ENCODE peak calls at places on chromosome 12, in five cellular contexts. R is right lobe of liver, Q is endothelial cell of umbilical vein, A is esophagus muscularis mucosa, H is body of pancreas. U is an unnamed sample.

GRCh38 chr12:111656016-111656415 is 29.7 kb downstream of the BRAP start:
- DNase-seq in H (no peak), R (no peak), A (no peak), Q (no peak), U (no peak)

GRCh38 chr12:47730341-47730744 is 5.1 kb upstream of the ENDOU start:
- DNase-seq in R (no peak), Q (no peak), A (no peak), H (peak), U (no peak)

GRCh38 chr12:121949643-121950397 is 31.4 kb downstream of the CFAP251 start:
- DNase-seq in R (no peak), Q (no peak), H (no peak), A (no peak), U (no peak)

GRCh38 chr12:32159925-32160324 is 53.3 kb downstream of the BICD1 start:
- DNase-seq in A (no peak), R (no peak), Q (no peak), H (no peak), U (no peak)

GRCh38 chr12:119075918-119076317 is 94.6 kb downstream of the SRRM4 start:
- DNase-seq in A (no peak), Q (no peak), H (no peak), R (no peak), U (no peak)

GRCh38 chr12:111297703-111298426 is 71.0 kb downstream of the PHETA1 start:
- DNase-seq in H (no peak), Q (no peak), A (no peak), R (no peak), U (no peak)

GRCh38 chr12:98741615-98742265 is 96.7 kb downstream of the APAF1 start:
- DNase-seq in Q (no peak), A (peak), R (no peak), H (no peak), U (no peak)

GRCh38 chr12:113722747-113723146 is 243.4 kb downstream of the RBM19 start:
- DNase-seq in Q (no peak), H (no peak), R (no peak), A (no peak), U (no peak)

GRCh38 chr12:42568952-42569916 is 20.3 kb downstream of the PRICKLE1 start:
- DNase-seq in H (no peak), A (no peak), Q (peak), R (no peak), U (no peak)

GRCh38 chr12:103138538-103138937 is 181.1 kb downstream of the ASCL1 start:
- DNase-seq in A (no peak), R (no peak), Q (no peak), H (no peak), U (no peak)

GRCh38 chr12:132471011-132471857 is 18.7 kb upstream of the FBRSL1 start:
- DNase-seq in Q (no peak), A (no peak), R (no peak), H (peak), U (no peak)

GRCh38 chr12:109393437-109394345 is 46.0 kb downstream of the MYO1H start:
- DNase-seq in R (no peak), H (peak), Q (peak), A (no peak), U (no peak)

GRCh38 chr12:41998451-41998850 is 146.2 kb downstream of the GXYLT1 start:
- DNase-seq in R (no peak), Q (no peak), A (no peak), H (no peak), U (no peak)

GRCh38 chr12:31217356-31218130 is 108.4 kb downstream of the SINHCAF start:
- DNase-seq in Q (no peak), R (no peak), A (peak), H (no peak), U (no peak)

GRCh38 chr12:6722863-6723262 is 983 bp upstream of the COPS7A start:
- DNase-seq in H (no peak), R (no peak), A (no peak), Q (no peak), U (no peak)

GRCh38 chr12:6715130-6715529 is 8.7 kb upstream of the COPS7A start:
- DNase-seq in H (no peak), R (no peak), A (no peak), Q (no peak), U (no peak)

GRCh38 chr12:6716874-6717437 is 6.9 kb upstream of the COPS7A start:
- DNase-seq in A (no peak), Q (no peak), H (no peak), R (no peak), U (no peak)
- TF ChIP-seq POLR2A in A (no peak), Q (no peak), H (no peak), R (no peak), U (no peak)

DNA sequence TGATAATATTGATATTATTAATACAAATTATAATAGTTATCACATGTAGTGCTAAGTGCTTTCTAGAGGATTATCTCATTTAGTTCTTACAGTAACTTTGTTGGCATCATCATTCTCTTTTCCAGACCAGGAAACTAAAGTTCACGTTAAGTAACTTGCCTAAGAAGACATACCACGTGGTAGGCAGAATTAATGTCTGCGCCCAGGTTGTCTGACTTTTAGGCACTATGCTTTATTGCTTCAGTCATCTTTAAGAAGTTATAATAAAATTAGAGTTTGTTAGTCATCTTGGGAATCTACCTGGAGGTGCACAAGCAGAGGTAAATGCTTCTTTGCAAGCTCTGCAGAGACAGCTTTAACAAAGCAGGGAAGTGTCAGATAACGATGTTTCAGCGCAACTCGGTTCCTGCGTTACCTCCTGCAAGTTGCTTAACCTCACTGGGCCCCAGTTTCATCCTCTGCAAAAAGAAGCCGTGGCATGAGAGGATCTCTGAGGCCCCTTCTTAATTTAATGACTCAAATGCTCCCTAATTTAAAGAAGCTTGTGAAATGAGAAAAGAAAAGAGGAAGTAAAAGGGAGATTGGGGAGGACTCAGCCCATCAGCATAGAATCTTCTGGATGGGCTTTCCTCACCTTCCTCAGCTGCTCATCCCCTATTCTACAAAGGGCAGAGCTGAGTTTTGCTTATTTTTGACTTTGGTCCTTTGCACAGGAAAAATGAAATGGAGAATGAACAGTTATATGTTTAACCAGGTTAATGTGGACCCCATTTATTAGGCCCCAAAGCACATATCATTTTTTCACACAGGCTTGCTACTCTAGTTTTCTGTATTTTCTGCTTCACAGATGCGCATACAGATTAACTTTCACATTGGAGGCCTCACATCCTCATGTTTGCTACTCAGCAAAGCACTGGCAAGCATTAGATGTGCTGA is 5.3 kb downstream of the ARHGDIB start:
- DNase-seq in R (no peak), Q (no peak), A (no peak), H (no peak), U (no peak)
- H3K4me3 ChIP-seq in R (no peak), Q (no peak), A (no peak), H (no peak), U (no peak)

GRCh38 chr12:50283230-50283923 is at the start of gene LIMA1:
- DNase-seq in Q (peak), H (peak), R (peak), A (peak), U (no peak)
- TF ChIP-seq POLR2A in Q (peak), H (peak), R (peak), A (peak), U (no peak)

DNA sequence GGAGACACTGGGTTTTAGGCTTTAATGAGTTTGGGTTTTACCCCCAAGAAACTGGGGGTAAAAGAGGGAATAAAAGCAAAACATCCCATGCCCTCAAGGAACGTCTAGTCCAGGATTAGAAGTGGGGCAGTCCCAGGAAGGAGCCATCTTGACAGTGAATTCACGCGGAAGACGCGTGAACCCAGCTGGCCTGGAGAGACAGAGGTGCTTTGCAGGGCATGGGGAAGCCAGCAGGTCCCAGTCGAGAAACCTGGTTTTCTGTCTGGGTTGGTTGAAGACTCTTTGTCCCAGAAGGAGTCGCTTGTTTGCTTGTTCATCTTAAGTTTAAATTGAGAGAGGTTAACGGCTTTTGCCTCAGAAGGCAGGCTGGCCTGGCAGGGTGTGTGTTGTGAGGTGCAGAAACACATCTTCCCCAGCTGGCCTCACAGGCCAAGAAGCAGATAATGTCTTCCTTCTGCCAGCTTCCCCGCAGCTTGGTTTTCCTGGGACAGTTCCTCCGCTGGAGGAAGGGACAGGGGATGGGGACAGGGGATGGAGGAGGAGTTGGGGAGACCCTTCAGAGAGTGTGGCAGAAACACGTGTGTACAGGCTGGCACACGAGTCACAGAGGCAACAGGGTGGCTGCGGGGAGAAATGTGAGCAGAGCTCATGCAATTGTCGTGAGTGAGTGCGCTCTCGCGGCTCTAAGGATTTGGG is 18.5 kb upstream of the CD9 start:
- DNase-seq in Q (no peak), A (no peak), R (no peak), H (no peak), U (no peak)
- H3K4me3 ChIP-seq in Q (no peak), A (no peak), R (no peak), H (no peak), U (no peak)

GRCh38 chr12:100579844-100580243 is 6.4 kb downstream of the GAS2L3 start:
- DNase-seq in H (no peak), R (no peak), Q (no peak), A (no peak), U (no peak)
- TF ChIP-seq POLR2A in H (no peak), R (no peak), Q (no peak), A (no peak), U (no peak)

DNA sequence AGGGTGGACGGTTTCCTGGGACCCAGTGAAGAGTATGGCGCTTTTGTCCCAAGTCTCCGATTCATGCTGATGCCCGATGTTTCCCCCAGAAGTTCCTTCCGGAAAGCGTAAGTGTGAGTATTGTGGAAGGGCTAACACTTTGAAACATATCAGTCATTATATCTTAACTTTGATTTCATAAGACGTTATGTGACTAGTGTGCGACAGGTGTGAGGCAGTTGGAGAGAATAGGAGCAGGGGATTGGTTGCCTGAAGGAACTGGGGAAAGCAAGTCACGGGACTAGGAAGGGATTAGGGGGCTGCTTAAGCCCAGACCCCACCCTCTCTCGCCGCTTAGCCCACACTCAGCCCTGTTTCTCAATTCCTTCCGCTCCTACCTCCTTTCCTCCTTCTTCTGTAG is 154.9 kb downstream of the CHST11 start:
- DNase-seq in Q (no peak), A (no peak), R (no peak), H (no peak), U (no peak)
- H3K4me3 ChIP-seq in Q (no peak), A (no peak), R (no peak), H (no peak), U (no peak)